ENCODE peak calls at places on chromosomes 1 and 21, in four cellular contexts. One of them, this sample, is unnamed.

GRCh38 chr1:3540876-3541275 is 70.4 kb downstream of the MEGF6 start:
- DNase-seq in A549: no peak
- DNase-seq in GM12878: no peak
- DNase-seq in K562: no peak
- DNase-seq in this sample: no peak

GRCh38 chr21:40253112-40253511 is 385.9 kb downstream of the PCP4 start:
- DNase-seq in A549: no peak
- DNase-seq in K562: no peak
- DNase-seq in GM12878: no peak
- DNase-seq in this sample: no peak

GRCh38 chr1:228735871-228736586 is 750 bp downstream of the RHOU start:
- DNase-seq in GM12878: no peak
- DNase-seq in K562: no peak
- DNase-seq in A549: peak
- DNase-seq in this sample: no peak

GRCh38 chr1:109652446-109652845 is 3.5 kb upstream of the GSTM4 start:
- DNase-seq in K562: no peak
- DNase-seq in GM12878: no peak
- DNase-seq in A549: no peak
- DNase-seq in this sample: no peak

GRCh38 chr1:2566106-2567045 is 10.2 kb downstream of the TNFRSF14 start:
- DNase-seq in GM12878: no peak
- DNase-seq in A549: no peak
- DNase-seq in K562: no peak
- DNase-seq in this sample: no peak

GRCh38 chr21:45886610-45887026 is 95.0 kb upstream of the COL6A1 start:
- DNase-seq in GM12878: no peak
- DNase-seq in K562: no peak
- DNase-seq in A549: no peak
- DNase-seq in this sample: no peak

GRCh38 chr1:1680031-1680911 is 12.3 kb downstream of the SLC35E2B start:
- DNase-seq in A549: no peak
- DNase-seq in GM12878: no peak
- DNase-seq in K562: peak
- DNase-seq in this sample: no peak

GRCh38 chr1:11473635-11474034 is 5.3 kb upstream of the DISP3 start:
- DNase-seq in GM12878: no peak
- DNase-seq in A549: no peak
- DNase-seq in K562: peak
- DNase-seq in this sample: peak

DNA sequence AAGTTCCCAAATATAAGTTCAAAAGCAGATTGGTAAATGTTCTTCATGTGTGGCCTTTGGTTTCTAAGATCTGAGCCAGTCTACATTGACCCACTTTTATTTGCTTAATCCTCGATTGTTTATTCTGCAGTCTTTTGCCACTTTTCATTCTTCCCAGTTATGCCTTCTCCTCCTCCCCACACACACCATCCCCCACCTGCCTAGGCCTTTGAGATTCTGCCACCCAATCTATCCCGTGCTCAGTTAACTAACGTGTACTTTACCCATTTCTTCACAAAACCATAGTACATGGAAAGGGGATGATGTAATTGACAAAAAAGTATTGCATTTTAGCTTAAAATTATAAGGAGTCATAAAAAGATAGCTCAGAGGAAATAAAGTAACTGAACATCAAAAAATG is 3.7 kb downstream of the CFH start:
- DNase-seq in GM12878: no peak
- DNase-seq in K562: no peak
- DNase-seq in A549: peak
- DNase-seq in this sample: no peak
- H3K4me3 ChIP-seq in GM12878: no peak
- H3K4me3 ChIP-seq in K562: no peak
- H3K4me3 ChIP-seq in A549: no peak
- H3K4me3 ChIP-seq in this sample: no peak

GRCh38 chr1:156599811-156600210 is 1.5 kb downstream of the GPATCH4 start:
- DNase-seq in K562: peak
- DNase-seq in A549: peak
- DNase-seq in GM12878: no peak
- DNase-seq in this sample: peak

GRCh38 chr1:156601892-156602291 is 613 bp upstream of the GPATCH4 start:
- DNase-seq in GM12878: no peak
- DNase-seq in A549: no peak
- DNase-seq in K562: peak
- DNase-seq in this sample: no peak

GRCh38 chr1:156598731-156599432 is 2.4 kb downstream of the GPATCH4 start:
- DNase-seq in GM12878: no peak
- DNase-seq in K562: no peak
- DNase-seq in A549: no peak
- DNase-seq in this sample: no peak

GRCh38 chr1:156601122-156601830 is at the start of gene GPATCH4:
- DNase-seq in A549: peak
- DNase-seq in K562: peak
- DNase-seq in GM12878: no peak
- DNase-seq in this sample: peak

DNA sequence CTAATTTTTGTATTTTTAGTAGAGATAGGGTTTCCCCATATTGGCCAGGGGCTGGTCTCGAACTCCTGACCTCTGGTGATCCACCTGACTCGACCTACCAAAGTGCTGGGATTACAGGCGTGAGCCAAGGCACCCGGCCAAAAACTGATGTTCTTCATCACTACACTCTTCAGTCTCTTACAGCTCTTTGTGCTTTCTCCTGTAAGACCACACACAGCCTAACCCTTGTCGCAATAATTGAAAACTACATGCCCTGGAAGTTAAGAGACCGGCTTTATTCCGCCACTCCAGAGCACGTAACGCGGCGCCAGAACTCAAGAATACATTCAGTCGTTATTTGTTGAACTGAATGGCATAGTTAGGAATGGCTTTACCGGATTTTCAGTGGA is 552 bp downstream of the GPATCH4 start:
- DNase-seq in GM12878: no peak
- DNase-seq in A549: no peak
- DNase-seq in K562: no peak
- DNase-seq in this sample: no peak
- TF ChIP-seq RAD21 in GM12878: no peak
- TF ChIP-seq RAD21 in A549: no peak
- TF ChIP-seq RAD21 in K562: no peak
- TF ChIP-seq RAD21 in this sample: no peak

DNA sequence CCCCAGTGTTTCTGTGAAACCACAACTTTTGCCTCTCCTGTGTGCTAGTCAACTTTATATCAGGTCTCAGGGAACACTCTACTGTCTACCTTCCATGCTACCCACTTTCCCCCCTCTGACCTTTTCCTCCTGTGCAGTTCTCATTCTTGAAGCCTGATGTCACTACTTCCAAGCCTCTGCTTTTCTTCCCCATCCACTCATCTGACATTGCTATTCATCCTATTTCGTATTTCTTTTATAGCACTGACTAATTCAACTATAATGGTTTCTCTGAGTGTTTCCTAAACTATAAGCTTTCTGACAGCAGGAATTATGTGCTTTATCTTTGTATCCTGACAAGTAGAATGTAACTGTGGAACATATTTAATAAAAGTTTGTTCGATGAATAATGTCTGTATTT is 18.2 kb upstream of the DPH5 start:
- DNase-seq in A549: no peak
- DNase-seq in GM12878: no peak
- DNase-seq in K562: no peak
- DNase-seq in this sample: no peak
- TF ChIP-seq POLR2AphosphoS2 in A549: no peak
- TF ChIP-seq POLR2AphosphoS2 in GM12878: no peak
- TF ChIP-seq POLR2AphosphoS2 in K562: no peak
- TF ChIP-seq POLR2AphosphoS2 in this sample: no peak

DNA sequence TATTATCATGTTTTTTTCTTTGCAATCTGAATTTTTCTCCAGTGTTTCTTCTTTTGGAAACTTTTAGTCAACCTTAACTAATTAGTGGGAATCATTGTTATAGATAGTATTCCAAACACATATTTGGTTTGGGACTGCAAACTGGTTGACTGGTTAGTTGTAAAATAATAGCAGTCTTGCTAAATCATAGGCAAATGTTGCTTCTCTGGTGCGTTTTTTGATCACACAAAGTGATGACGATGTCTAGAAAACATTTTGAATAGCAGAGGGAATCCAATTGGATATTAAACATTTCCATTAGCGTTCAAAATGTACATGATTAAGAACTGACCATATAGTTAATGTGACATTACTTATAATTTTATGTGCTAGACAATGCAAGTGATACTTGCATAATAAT is 4.5 kb downstream of the DNAJB4 start:
- DNase-seq in K562: no peak
- DNase-seq in A549: no peak
- DNase-seq in GM12878: no peak
- DNase-seq in this sample: no peak
- H3K4me3 ChIP-seq in K562: peak
- H3K4me3 ChIP-seq in A549: peak
- H3K4me3 ChIP-seq in GM12878: no peak
- H3K4me3 ChIP-seq in this sample: no peak

GRCh38 chr21:34620084-34620665 is 5.3 kb upstream of the RCAN1 start:
- DNase-seq in GM12878: no peak
- DNase-seq in A549: no peak
- DNase-seq in K562: peak
- DNase-seq in this sample: no peak

GRCh38 chr21:34614443-34614692 is 545 bp downstream of the RCAN1 start:
- DNase-seq in A549: no peak
- DNase-seq in GM12878: no peak
- DNase-seq in K562: no peak
- DNase-seq in this sample: no peak

GRCh38 chr21:34615487-34615814 is 538 bp upstream of the RCAN1 start:
- DNase-seq in GM12878: no peak
- DNase-seq in A549: no peak
- DNase-seq in K562: no peak
- DNase-seq in this sample: no peak

GRCh38 chr21:34614693-34615486 is at the start of gene RCAN1:
- DNase-seq in GM12878: peak
- DNase-seq in A549: peak
- DNase-seq in K562: peak
- DNase-seq in this sample: peak

DNA sequence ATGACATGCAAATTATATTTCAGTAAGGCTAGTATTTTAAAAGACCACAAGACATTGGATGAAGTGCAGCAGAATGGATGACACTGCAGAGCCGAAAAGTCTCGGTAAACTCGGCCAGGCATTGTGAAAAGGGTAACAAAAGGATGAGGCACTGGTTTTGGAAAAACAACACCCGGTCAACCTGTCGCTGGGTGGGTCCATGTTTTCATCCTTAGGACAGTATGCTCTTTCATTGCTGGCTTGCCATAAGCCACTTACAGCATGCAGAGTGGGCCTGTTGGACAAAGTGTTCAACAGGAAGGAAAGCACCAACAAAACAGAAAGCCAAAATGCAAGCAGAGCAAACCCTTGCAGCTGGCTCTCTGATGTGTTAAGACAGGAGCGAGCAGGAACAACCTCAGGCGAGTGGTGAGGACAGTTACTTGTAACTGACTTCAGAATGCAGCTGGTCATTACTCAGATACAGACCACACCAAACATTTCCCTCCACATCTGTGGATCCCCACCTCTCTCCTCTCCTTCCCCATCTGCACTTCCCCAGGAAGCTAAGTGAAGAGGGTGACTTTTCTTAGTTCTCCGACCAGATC is 2.9 kb upstream of the RCAN1 start:
- DNase-seq in A549: no peak
- DNase-seq in K562: no peak
- DNase-seq in GM12878: no peak
- DNase-seq in this sample: no peak
- TF ChIP-seq RAD21 in A549: no peak
- TF ChIP-seq RAD21 in K562: no peak
- TF ChIP-seq RAD21 in GM12878: no peak
- TF ChIP-seq RAD21 in this sample: no peak

GRCh38 chr1:92324784-92325183 is 25.9 kb downstream of the RPAP2 start:
- DNase-seq in GM12878: no peak
- DNase-seq in K562: no peak
- DNase-seq in A549: no peak
- DNase-seq in this sample: no peak
- TF ChIP-seq POLR2AphosphoS2 in GM12878: no peak
- TF ChIP-seq POLR2AphosphoS2 in K562: no peak
- TF ChIP-seq POLR2AphosphoS2 in A549: no peak
- TF ChIP-seq POLR2AphosphoS2 in this sample: no peak

DNA sequence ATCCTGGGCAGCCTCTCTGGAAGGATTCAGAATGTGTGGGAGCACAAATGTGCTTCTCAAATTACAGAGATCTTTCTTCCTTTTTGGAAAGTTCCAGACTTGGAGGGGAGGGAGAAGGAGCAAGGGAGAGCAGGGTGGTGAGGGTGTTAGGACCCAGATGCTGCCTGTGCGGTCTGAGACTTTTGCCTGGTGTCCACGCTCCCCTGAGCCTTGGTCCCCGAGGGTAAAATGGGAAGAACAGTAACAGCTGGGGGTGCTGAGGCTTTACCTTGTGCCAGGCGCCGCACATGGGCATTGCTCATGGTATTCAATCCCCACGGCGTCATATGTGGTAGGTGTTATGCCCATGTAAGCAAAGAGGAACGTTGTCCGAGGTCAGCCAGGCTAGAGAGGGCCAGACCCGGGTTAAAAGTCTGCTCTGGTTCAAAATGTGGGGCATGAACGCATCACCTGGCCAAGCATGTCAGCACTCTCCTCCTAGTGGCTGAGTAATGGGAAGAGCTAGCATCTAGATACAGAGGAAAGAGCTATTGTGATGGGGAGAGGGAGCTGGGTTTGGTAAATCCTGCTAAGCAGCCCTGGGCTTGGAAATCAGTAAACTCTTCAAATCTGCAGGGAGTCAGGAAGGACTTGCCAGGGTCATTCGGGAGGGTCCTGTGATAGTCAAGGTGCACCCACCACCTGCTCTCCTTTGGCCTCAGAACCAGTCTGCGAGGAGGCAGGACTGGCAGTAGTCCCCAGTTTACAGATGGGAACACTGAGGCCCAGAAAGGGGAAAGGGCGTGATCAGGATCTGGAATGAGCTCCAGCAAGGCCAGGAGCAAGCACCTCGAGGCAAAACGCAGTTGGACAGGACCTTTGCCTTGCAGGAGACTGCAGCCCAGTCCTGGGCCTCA is 4.5 kb upstream of the RUNX3 start:
- DNase-seq in GM12878: no peak
- DNase-seq in A549: no peak
- DNase-seq in K562: no peak
- DNase-seq in this sample: no peak
- H3K4me3 ChIP-seq in GM12878: peak
- H3K4me3 ChIP-seq in A549: no peak
- H3K4me3 ChIP-seq in K562: no peak
- H3K4me3 ChIP-seq in this sample: no peak